ENCODE peak calls at places on chromosome 11, in five cellular contexts. One of them, this sample, is unnamed.

GRCh38 chr11:10581481-10582019 is 13.1 kb upstream of the LYVE1 start:
- DNase-seq in tibial artery: peak
- DNase-seq in lung: peak
- DNase-seq in effector CD8-positive, alpha-beta T cell: no peak
- DNase-seq in NCI-H1417: no peak
- DNase-seq in this sample: no peak

GRCh38 chr11:131154329-131154728 is 216.1 kb upstream of the NTM start:
- DNase-seq in lung: no peak
- DNase-seq in effector CD8-positive, alpha-beta T cell: no peak
- DNase-seq in NCI-H1417: no peak
- DNase-seq in tibial artery: no peak
- DNase-seq in this sample: no peak

GRCh38 chr11:100961633-100962032 is 168.0 kb downstream of the PGR start:
- DNase-seq in effector CD8-positive, alpha-beta T cell: no peak
- DNase-seq in NCI-H1417: no peak
- DNase-seq in tibial artery: no peak
- DNase-seq in lung: no peak
- DNase-seq in this sample: no peak

GRCh38 chr11:2507945-2508749 is 63.3 kb downstream of the KCNQ1 start:
- DNase-seq in effector CD8-positive, alpha-beta T cell: no peak
- DNase-seq in NCI-H1417: no peak
- DNase-seq in lung: peak
- DNase-seq in tibial artery: peak
- DNase-seq in this sample: no peak

GRCh38 chr11:92329644-92330043 is 105.0 kb downstream of the FAT3 start:
- DNase-seq in tibial artery: no peak
- DNase-seq in NCI-H1417: no peak
- DNase-seq in lung: no peak
- DNase-seq in effector CD8-positive, alpha-beta T cell: no peak
- DNase-seq in this sample: no peak

GRCh38 chr11:67268036-67268683 is 1.9 kb downstream of the GRK2 start:
- DNase-seq in lung: no peak
- DNase-seq in effector CD8-positive, alpha-beta T cell: peak
- DNase-seq in NCI-H1417: no peak
- DNase-seq in tibial artery: peak
- DNase-seq in this sample: no peak

GRCh38 chr11:112457532-112457931 is 196.9 kb upstream of the PLET1 start:
- DNase-seq in effector CD8-positive, alpha-beta T cell: no peak
- DNase-seq in tibial artery: no peak
- DNase-seq in lung: no peak
- DNase-seq in NCI-H1417: no peak
- DNase-seq in this sample: no peak

GRCh38 chr11:27370374-27370773 is 7.4 kb upstream of the CCDC34 start:
- DNase-seq in effector CD8-positive, alpha-beta T cell: no peak
- DNase-seq in lung: no peak
- DNase-seq in NCI-H1417: no peak
- DNase-seq in tibial artery: no peak
- DNase-seq in this sample: no peak

GRCh38 chr11:68818181-68818580 is 23.5 kb downstream of the CPT1A start:
- DNase-seq in NCI-H1417: no peak
- DNase-seq in lung: no peak
- DNase-seq in tibial artery: no peak
- DNase-seq in effector CD8-positive, alpha-beta T cell: no peak
- DNase-seq in this sample: no peak

GRCh38 chr11:121334973-121335711 is 42.6 kb downstream of the SC5D start:
- DNase-seq in NCI-H1417: no peak
- DNase-seq in tibial artery: no peak
- DNase-seq in effector CD8-positive, alpha-beta T cell: no peak
- DNase-seq in lung: no peak
- DNase-seq in this sample: no peak

GRCh38 chr11:1197431-1197885 is 25.4 kb upstream of the MUC5B start:
- DNase-seq in tibial artery: peak
- DNase-seq in lung: no peak
- DNase-seq in effector CD8-positive, alpha-beta T cell: no peak
- DNase-seq in NCI-H1417: no peak
- DNase-seq in this sample: no peak

GRCh38 chr11:34706709-34707461 is 86.0 kb downstream of the EHF start:
- DNase-seq in effector CD8-positive, alpha-beta T cell: no peak
- DNase-seq in tibial artery: no peak
- DNase-seq in lung: no peak
- DNase-seq in NCI-H1417: no peak
- DNase-seq in this sample: no peak

GRCh38 chr11:71192629-71193028 is 59.7 kb downstream of the SHANK2 start:
- DNase-seq in tibial artery: no peak
- DNase-seq in effector CD8-positive, alpha-beta T cell: no peak
- DNase-seq in lung: no peak
- DNase-seq in NCI-H1417: no peak
- DNase-seq in this sample: no peak

GRCh38 chr11:3866836-3867208 is 11.4 kb downstream of the STIM1 start:
- DNase-seq in tibial artery: no peak
- DNase-seq in effector CD8-positive, alpha-beta T cell: no peak
- DNase-seq in NCI-H1417: no peak
- DNase-seq in lung: no peak
- DNase-seq in this sample: no peak

GRCh38 chr11:83063073-83063754 is 8.5 kb downstream of the RAB30 start:
- DNase-seq in NCI-H1417: no peak
- DNase-seq in effector CD8-positive, alpha-beta T cell: no peak
- DNase-seq in tibial artery: no peak
- DNase-seq in lung: no peak
- DNase-seq in this sample: no peak

GRCh38 chr11:61539958-61540357 is 31.4 kb downstream of the LRRC10B start:
- DNase-seq in lung: no peak
- DNase-seq in tibial artery: no peak
- DNase-seq in NCI-H1417: no peak
- DNase-seq in effector CD8-positive, alpha-beta T cell: no peak
- DNase-seq in this sample: no peak

GRCh38 chr11:108069947-108070346 is 51.4 kb upstream of the ACAT1 start:
- DNase-seq in tibial artery: no peak
- DNase-seq in effector CD8-positive, alpha-beta T cell: no peak
- DNase-seq in NCI-H1417: no peak
- DNase-seq in lung: no peak
- DNase-seq in this sample: no peak

GRCh38 chr11:110349109-110349996 is 52.9 kb upstream of the RDX start:
- DNase-seq in effector CD8-positive, alpha-beta T cell: no peak
- DNase-seq in tibial artery: no peak
- DNase-seq in lung: no peak
- DNase-seq in NCI-H1417: no peak
- DNase-seq in this sample: no peak